ENCODE peak calls at places on chromosome 15, in seven cellular contexts. L is lower leg skin, U is fibroblast of mammary gland, C is AG04450, D is HL-60, G is cardiac fibroblast, W is stomach. A is an unnamed sample.

GRCh38 chr15:67146875-67147381 is 81.5 kb downstream of the SMAD3 start:
- DNase-seq in L (no peak), U (peak), C (peak), D (no peak), G (peak), W (no peak), A (no peak)

GRCh38 chr15:43239732-43240491 is 19.1 kb upstream of the EPB42 start:
- DNase-seq in L (peak), U (no peak), C (no peak), D (peak), G (no peak), W (no peak), A (no peak)

GRCh38 chr15:64877435-64877834 is 34.3 kb upstream of the ANKDD1A start:
- DNase-seq in L (peak), U (no peak), C (no peak), D (no peak), G (peak), W (peak), A (no peak)

GRCh38 chr15:41782486-41783271 is 8.4 kb downstream of the MAPKBP1 start:
- DNase-seq in L (no peak), U (no peak), C (no peak), D (no peak), G (no peak), W (no peak), A (no peak)

GRCh38 chr15:71237456-71238188 is 122.4 kb downstream of the THSD4 start:
- DNase-seq in L (no peak), U (peak), C (peak), D (no peak), G (peak), W (peak), A (no peak)

GRCh38 chr15:78195735-78196201 is 38.6 kb downstream of the ACSBG1 start:
- DNase-seq in L (peak), U (no peak), C (no peak), D (no peak), G (no peak), W (peak), A (no peak)

GRCh38 chr15:56552668-56553067 is 87.7 kb upstream of the MNS1 start:
- DNase-seq in L (no peak), U (no peak), C (no peak), D (no peak), G (no peak), W (no peak), A (no peak)

GRCh38 chr15:101150723-101151040 is 101.2 kb downstream of the CHSY1 start:
- DNase-seq in L (no peak), U (no peak), C (no peak), D (no peak), G (no peak), W (no peak), A (no peak)

GRCh38 chr15:71341811-71342550 is 226.7 kb downstream of the THSD4 start:
- DNase-seq in L (no peak), U (no peak), C (no peak), D (no peak), G (no peak), W (no peak), A (no peak)

GRCh38 chr15:24898715-24899278 is 56.0 kb upstream of the SNRPN start:
- DNase-seq in L (no peak), U (no peak), C (no peak), D (no peak), G (no peak), W (no peak), A (no peak)

GRCh38 chr15:69290346-69291164 is 8.2 kb upstream of the PAQR5 start:
- DNase-seq in L (no peak), U (peak), C (no peak), D (no peak), G (peak), W (no peak), A (no peak)

GRCh38 chr15:82183121-82184031 is 79.2 kb downstream of the EFL1 start:
- DNase-seq in L (no peak), U (peak), C (peak), D (no peak), G (peak), W (no peak), A (no peak)

GRCh38 chr15:98326804-98327203 is 321.5 kb upstream of the IGF1R start:
- DNase-seq in L (no peak), U (no peak), C (no peak), D (no peak), G (no peak), W (no peak), A (no peak)

GRCh38 chr15:79515628-79516027 is 83.5 kb downstream of the MINAR1 start:
- DNase-seq in L (no peak), U (no peak), C (no peak), D (no peak), G (no peak), W (no peak), A (no peak)

GRCh38 chr15:73240864-73241499 is 127.8 kb downstream of the HCN4 start:
- DNase-seq in L (peak), U (peak), C (peak), D (no peak), G (peak), W (peak), A (peak)

GRCh38 chr15:60426870-60427528 is 29.2 kb upstream of the ANXA2 start:
- DNase-seq in L (no peak), U (peak), C (no peak), D (no peak), G (peak), W (no peak), A (no peak)

GRCh38 chr15:43440721-43441281 is 52.2 kb downstream of the TP53BP1 start:
- DNase-seq in L (no peak), U (peak), C (peak), D (peak), G (peak), W (no peak), A (no peak)

GRCh38 chr15:74489518-74490338 is 28.8 kb upstream of the UBL7 start:
- DNase-seq in L (no peak), U (peak), C (no peak), D (no peak), G (peak), W (peak), A (peak)

GRCh38 chr15:84980196-84981053 is 1.2 kb upstream of the PDE8A start:
- DNase-seq in L (peak), U (peak), C (peak), D (peak), G (peak), W (peak), A (peak)

GRCh38 chr15:50880651-50881114 is 27.8 kb upstream of the AP4E1 start:
- DNase-seq in L (no peak), U (peak), C (peak), D (no peak), G (peak), W (no peak), A (no peak)

GRCh38 chr15:45166792-45167630 is 20.8 kb downstream of the SHF start:
- DNase-seq in L (peak), U (peak), C (peak), D (peak), G (peak), W (peak), A (peak)

GRCh38 chr15:79408041-79408440 is 24.1 kb upstream of the MINAR1 start:
- DNase-seq in L (no peak), U (peak), C (no peak), D (peak), G (no peak), W (no peak), A (no peak)

GRCh38 chr15:52528465-52529288 is at the start of gene MYO5A:
- DNase-seq in L (peak), U (peak), C (no peak), D (peak), G (peak), W (peak), A (peak)
- TF ChIP-seq CTCF in L (no peak), U (no peak), C (no peak), D (no peak), G (no peak), W (no peak), A (no peak)

GRCh38 chr15:92435145-92435544 is 41.5 kb downstream of the ST8SIA2 start:
- DNase-seq in L (no peak), U (no peak), C (no peak), D (no peak), G (no peak), W (no peak), A (no peak)

GRCh38 chr15:92429378-92430066 is 35.8 kb downstream of the ST8SIA2 start:
- DNase-seq in L (no peak), U (peak), C (peak), D (no peak), G (peak), W (no peak), A (no peak)

GRCh38 chr15:92425578-92426225 is 32.0 kb downstream of the ST8SIA2 start:
- DNase-seq in L (no peak), U (no peak), C (no peak), D (no peak), G (no peak), W (no peak), A (no peak)

GRCh38 chr15:92430067-92430435 is 36.4 kb downstream of the ST8SIA2 start:
- DNase-seq in L (no peak), U (peak), C (no peak), D (no peak), G (no peak), W (no peak), A (no peak)
- TF ChIP-seq CTCF in L (no peak), U (no peak), C (no peak), D (no peak), G (no peak), W (no peak), A (no peak)

GRCh38 chr15:90598053-90598577 is 68.4 kb downstream of the CRTC3 start:
- DNase-seq in L (peak), U (peak), C (no peak), D (no peak), G (peak), W (peak), A (no peak)
- TF ChIP-seq CTCF in L (no peak), U (peak), C (no peak), D (no peak), G (no peak), W (no peak), A (no peak)

DNA sequence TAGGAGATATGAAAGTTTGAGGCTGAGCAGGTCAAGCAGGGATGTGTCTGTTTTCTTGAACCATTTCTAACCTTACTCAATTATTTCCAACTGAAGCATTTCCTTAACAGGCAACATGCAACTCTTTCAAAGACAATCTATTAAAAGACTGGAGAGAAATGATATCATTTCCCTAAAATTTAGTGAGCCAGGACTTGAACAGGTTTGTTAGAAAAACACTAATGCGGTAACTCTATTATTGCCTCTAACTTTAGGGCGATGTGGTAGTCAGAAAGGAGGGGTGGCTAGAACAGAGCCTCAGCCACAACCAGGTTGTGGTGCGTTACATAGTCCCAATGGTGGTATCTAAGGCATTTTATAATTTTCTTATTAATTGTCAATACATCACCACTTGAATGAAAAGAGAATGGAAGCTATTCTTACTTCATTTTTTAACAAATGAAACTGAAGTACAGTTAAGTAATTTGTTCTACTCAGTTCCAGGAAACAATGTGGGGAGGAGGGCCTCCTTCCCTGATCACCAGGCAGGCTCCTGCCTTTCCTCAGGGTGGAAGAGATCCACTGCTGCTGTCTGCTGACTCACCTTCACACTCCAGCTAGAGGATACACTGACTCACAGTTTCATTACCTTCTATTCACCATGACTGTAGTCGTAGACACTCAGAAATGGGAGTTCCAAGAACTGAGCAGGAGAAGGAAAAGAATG is 22.8 kb downstream of the MYO1E start:
- DNase-seq in L (no peak), U (peak), C (peak), D (peak), G (peak), W (no peak), A (no peak)
- TF ChIP-seq CTCF in L (no peak), U (no peak), C (no peak), D (no peak), G (no peak), W (no peak), A (no peak)

DNA sequence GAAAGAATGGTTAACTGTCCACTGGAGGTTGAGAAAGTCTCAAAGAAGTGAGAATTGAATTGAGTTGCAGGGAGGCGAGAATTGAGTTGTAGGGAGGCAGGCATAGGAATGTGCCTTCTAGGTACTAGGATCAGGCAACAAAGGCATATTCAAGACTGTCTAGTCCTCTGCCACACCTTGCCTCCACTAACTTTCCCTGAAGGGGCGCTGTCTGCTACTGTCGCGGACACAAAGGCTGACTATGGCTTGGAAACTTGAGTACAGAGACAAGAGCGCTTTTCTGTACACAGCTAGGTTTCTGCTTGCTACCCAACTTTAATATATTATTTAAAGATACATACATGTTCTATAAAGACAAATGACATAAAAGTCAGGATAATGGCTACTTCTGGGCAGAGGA is 10.4 kb upstream of the FBXL22 start:
- DNase-seq in L (no peak), U (no peak), C (no peak), D (no peak), G (no peak), W (no peak), A (no peak)
- TF ChIP-seq CTCF in L (no peak), U (no peak), C (no peak), D (no peak), G (no peak), W (no peak), A (no peak)

GRCh38 chr15:75594276-75594675 is 15.2 kb upstream of the PTPN9 start:
- DNase-seq in L (no peak), U (peak), C (no peak), D (no peak), G (no peak), W (no peak), A (no peak)

GRCh38 chr15:75599396-75599795 is 20.3 kb upstream of the PTPN9 start:
- DNase-seq in L (no peak), U (no peak), C (no peak), D (no peak), G (no peak), W (no peak), A (no peak)

GRCh38 chr15:75598361-75598760 is 19.2 kb upstream of the PTPN9 start:
- DNase-seq in L (no peak), U (no peak), C (no peak), D (no peak), G (no peak), W (no peak), A (no peak)

GRCh38 chr15:75596703-75597345 is 17.7 kb upstream of the PTPN9 start:
- DNase-seq in L (no peak), U (no peak), C (no peak), D (no peak), G (no peak), W (peak), A (no peak)

DNA sequence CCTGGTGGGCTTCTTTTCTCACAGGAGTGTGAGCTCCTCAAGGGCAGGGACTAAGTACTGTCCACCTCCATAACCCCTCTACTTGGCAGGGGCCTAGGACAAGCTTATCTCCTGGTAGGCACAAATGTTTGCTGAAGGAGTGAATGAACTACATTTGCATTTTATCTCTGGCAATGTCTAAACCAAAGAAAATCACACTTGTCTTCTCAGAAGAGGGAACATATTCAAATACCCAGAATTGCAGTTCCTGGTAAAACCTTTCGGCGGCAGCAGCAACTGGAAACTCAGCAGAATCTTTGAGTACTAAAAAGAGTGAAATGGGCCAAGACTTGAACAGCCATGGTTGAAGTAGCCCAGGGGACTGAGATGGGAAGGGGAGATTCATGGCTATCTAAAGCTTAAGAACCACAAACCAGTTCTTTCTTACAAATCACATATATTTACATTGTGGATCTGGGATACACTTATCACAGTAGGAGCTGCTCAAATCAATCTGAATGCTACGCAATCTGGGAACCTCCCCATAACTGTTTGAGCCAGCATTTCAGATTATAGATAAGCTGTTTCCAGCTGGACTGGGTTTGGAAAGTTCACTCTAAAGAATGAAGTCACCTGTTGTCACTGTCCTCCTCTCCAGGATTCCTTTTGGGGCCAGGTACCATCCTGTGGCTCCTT is 18.7 kb upstream of the PTPN9 start:
- DNase-seq in L (no peak), U (peak), C (no peak), D (no peak), G (peak), W (peak), A (no peak)
- TF ChIP-seq CTCF in L (no peak), U (peak), C (peak), D (no peak), G (peak), W (no peak), A (peak)

A was measured in mesothelial cell of epicardium.